ENCODE peak calls at places on chromosome 9, in four cellular contexts. U is heart right ventricle, S is ovary, H is lower lobe of right lung. T is an unnamed sample.

GRCh38 chr9:4725706-4726442 is 15.1 kb downstream of the AK3 start:
- DNase-seq in U (no peak), S (no peak), H (no peak), T (no peak)

GRCh38 chr9:81053298-81054025 is 635.9 kb downstream of the TLE1 start:
- DNase-seq in U (no peak), S (no peak), H (no peak), T (no peak)

GRCh38 chr9:123735376-123735775 is 194.6 kb downstream of the DENND1A start:
- DNase-seq in U (no peak), S (no peak), H (no peak), T (no peak)

GRCh38 chr9:87528969-87529368 is 31.3 kb downstream of the DAPK1 start:
- DNase-seq in U (no peak), S (no peak), H (no peak), T (no peak)

GRCh38 chr9:6873862-6874261 is 116.1 kb downstream of the KDM4C start:
- DNase-seq in U (no peak), S (no peak), H (no peak), T (no peak)

GRCh38 chr9:106859957-106860715 is 2.8 kb upstream of the ZNF462 start:
- DNase-seq in U (peak; percentile 44), S (peak; percentile 48), H (peak; percentile 60), T (peak; percentile 24)

GRCh38 chr9:81410201-81410600 is 279.1 kb downstream of the TLE1 start:
- DNase-seq in U (no peak), S (no peak), H (no peak), T (peak; percentile 19)

GRCh38 chr9:107387401-107387800 is 102.2 kb downstream of the KLF4 start:
- DNase-seq in U (no peak), S (peak; percentile 21), H (no peak), T (no peak)

GRCh38 chr9:34374905-34375552 is 1.7 kb downstream of the MYORG start:
- DNase-seq in U (no peak), S (no peak), H (no peak), T (peak; percentile 30)

GRCh38 chr9:34377402-34377741 is 674 bp upstream of the MYORG start:
- DNase-seq in U (no peak), S (peak; percentile 23), H (peak; percentile 70), T (peak; percentile 17)

GRCh38 chr9:34376596-34377401 is at the start of gene MYORG:
- DNase-seq in U (peak; percentile 94), S (peak; percentile 57), H (peak; percentile 98), T (peak; percentile 94)

GRCh38 chr9:34374339-34374738 is 2.4 kb downstream of the MYORG start:
- DNase-seq in U (no peak), S (no peak), H (no peak), T (no peak)

DNA sequence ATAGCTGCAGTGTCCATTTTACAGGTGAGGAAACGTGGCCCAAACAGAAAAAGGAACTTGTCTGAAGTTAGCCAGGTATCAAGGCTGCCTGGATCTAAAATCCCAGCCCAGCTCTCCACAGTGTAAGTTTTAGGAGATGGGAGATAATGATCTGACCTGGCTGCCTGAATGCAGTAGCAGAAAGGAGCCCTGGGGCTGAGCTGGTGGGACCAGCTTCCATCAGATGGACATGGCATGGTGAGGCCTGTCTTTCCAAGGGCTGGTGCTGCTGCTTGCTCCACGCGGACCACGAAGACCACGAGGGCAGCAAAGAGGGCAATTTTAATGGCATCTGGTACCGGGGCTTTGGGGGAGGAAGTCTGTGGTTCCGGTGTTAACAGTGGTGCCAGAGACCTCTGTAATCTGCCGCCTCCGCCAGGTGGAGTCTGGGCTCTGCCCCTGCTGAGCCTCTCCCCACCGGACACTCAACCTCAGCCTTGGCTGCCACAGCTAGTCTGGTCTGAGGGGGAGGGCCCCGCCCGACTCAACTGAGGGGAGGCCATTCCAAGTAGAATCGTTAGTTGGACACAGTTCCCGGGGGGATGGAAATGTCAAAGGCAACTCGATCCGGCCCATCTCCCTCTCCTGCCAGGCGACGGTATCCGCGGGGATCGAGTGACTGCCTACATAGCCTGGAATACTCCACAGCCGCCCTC is 650 bp downstream of the MYORG start:
- DNase-seq in U (peak; percentile 57), S (no peak), H (peak; percentile 73), T (peak; percentile 67)
- TF ChIP-seq CTCF in U (no peak), S (no peak), H (peak; percentile 19), T (no peak)

GRCh38 chr9:131612851-131613250 is 67.5 kb downstream of the PRRT1B start:
- DNase-seq in U (peak; percentile 2), S (no peak), H (no peak), T (no peak)
- TF ChIP-seq CTCF in U (no peak), S (no peak), H (no peak), T (no peak)

DNA sequence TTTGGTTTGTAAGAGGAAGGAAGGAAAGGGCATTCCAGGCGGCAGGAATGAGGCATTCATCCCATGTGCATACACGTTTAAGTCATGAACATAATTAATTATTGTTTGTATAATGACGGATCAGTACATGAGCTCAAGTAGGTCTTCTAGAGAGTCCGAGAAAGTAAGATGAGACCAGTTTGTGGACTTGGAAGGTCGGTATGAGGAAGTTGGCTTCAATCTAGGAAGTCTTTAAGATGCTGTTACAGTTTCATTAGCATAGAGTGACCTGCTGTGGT is 2.1 kb downstream of the GTF3C4 start:
- DNase-seq in U (no peak), S (no peak), H (no peak), T (peak; percentile 14)
- TF ChIP-seq CTCF in U (no peak), S (no peak), H (no peak), T (no peak)

GRCh38 chr9:18294229-18294628 is 179.7 kb upstream of the ADAMTSL1 start:
- DNase-seq in U (no peak), S (no peak), H (no peak), T (no peak)

GRCh38 chr9:18296702-18297531 is 177.0 kb upstream of the ADAMTSL1 start:
- DNase-seq in U (no peak), S (no peak), H (no peak), T (no peak)

GRCh38 chr9:18299449-18299848 is 174.5 kb upstream of the ADAMTSL1 start:
- DNase-seq in U (no peak), S (no peak), H (no peak), T (no peak)

DNA sequence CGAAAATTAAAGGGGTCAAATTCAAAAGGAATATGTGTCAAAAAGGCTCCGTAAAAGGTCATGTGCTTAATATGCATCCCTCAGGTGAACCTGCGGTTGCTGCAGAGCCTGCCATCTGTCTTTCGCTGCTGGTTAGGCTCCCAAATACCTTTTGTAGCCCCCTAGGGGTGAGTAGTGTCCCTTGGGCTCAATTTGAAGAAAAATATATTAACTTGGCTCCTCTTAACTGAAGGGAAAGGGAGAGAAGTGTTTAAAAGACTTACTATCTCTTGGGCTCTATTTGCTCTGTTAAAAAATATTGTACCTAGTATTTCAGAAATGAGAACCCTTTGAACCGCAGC is 176.5 kb upstream of the ADAMTSL1 start:
- DNase-seq in U (no peak), S (no peak), H (no peak), T (peak; percentile 5)
- TF ChIP-seq CTCF in U (no peak), S (no peak), H (no peak), T (no peak)

GRCh38 chr9:132648685-132649084 is 21.1 kb downstream of the DDX31 start:
- DNase-seq in U (no peak), S (no peak), H (no peak), T (no peak)

GRCh38 chr9:132647806-132648205 is 22.0 kb downstream of the DDX31 start:
- DNase-seq in U (no peak), S (no peak), H (no peak), T (no peak)

GRCh38 chr9:132647355-132647754 is 22.4 kb downstream of the DDX31 start:
- DNase-seq in U (no peak), S (no peak), H (no peak), T (no peak)

GRCh38 chr9:132648283-132648682 is 21.5 kb downstream of the DDX31 start:
- DNase-seq in U (no peak), S (no peak), H (no peak), T (no peak)

DNA sequence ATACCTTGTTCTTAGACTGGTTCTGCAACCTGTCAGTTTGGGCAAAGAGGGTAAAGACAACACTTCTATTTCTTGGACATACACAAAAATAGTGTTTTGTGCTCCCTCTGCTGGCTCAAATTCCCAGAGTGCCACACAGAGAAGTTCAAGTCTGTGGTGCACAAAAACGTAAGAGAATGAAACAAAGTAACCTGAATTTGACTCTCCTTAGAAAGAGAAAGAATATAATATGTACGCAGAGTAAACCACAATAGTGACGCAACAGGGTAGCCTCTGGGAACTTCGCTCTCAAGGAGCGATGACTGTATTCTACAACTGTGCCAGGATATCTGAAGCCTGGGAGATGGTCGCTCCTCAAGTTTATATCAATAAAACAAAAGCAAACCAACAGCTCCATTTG is 18.5 kb downstream of the DDX31 start:
- DNase-seq in U (no peak), S (no peak), H (no peak), T (peak; percentile 22)
- TF ChIP-seq CTCF in U (no peak), S (no peak), H (no peak), T (no peak)

DNA sequence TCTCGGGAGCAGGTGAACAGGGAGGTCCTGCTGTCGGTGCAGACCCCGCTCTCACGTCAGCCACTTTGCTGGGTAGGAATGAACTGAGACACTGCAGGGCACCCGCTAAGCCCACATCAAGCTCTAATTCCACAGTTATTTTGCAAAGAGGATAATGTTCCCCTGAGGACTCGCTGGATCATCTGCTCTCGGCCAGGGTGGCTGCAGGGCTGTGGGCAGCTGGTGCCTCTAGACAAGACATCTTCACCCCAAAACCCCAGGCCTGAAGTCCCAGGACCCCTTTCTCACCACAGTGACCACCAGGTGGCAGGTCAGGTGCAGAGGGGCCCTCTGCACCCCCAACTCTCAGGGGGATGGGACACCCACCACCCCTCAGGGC is 135.1 kb upstream of the PPP1R26 start:
- DNase-seq in U (no peak), S (no peak), H (no peak), T (no peak)
- TF ChIP-seq CTCF in U (no peak), S (no peak), H (no peak), T (no peak)

DNA sequence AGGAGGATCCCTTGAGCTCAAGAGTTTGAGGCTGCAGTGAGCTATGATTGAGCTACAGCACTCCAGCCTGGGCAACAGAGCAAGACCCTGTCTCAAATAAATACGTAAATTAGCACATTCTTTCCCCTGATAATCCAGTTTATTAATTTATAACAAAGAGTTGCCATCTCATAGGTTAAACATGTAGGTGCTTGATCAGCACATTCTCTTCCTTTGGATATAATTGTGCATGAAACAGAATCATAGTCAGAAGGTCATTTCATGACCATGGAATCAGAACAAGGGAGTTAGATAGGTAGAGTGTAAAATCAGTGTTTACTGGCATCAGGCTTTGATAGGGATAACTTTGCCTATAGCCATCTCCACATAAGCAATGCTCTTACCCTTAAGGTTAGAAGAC is 43.0 kb upstream of the KIAA1958 start:
- DNase-seq in U (no peak), S (no peak), H (no peak), T (no peak)
- TF ChIP-seq CTCF in U (no peak), S (no peak), H (no peak), T (no peak)

DNA sequence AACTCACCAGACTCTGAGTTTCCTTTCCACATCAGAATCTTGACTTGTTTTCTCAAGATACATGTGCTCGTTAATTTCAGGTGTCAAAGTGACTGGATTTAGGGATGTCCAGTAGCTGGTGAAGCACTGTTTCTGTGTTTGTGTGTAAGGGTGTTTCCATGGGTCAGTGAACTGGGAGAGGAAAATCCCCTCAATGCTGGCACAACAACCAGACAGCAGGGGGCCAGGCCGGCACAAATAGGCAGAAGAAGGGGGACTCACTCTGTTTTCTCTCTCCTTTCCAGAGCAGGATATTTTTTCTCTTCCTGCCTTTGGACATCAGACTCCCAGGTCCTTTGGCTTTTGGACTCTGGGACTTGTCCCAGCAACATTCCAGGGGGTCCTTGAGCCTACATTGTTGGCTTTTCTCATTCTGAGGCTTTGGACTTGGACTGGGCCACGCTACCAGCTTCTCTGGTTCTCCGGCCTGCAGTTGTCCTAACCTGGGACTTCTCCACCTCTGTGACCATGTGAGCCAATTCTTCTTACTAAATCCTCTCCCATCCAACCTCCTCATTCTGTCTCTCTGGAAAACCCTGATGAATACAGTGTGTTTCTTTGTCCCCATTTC is 144.0 kb downstream of the CAAP1 start:
- DNase-seq in U (no peak), S (no peak), H (no peak), T (no peak)
- TF ChIP-seq CTCF in U (no peak), S (no peak), H (no peak), T (no peak)

T was measured in Calu3.